ENCODE peak calls at places on chromosome 12, in nine cellular contexts. O is HuH-7; R is iPS-NIHi11; E is foreskin fibroblast; Y is adipocyte; F is mucosa of descending colon; B is activated CD4-positive, alpha-beta T cell treated with anti-CD3 and anti-CD28 coated beads for 1 hour; I is sigmoid colon; X is ovary. T is an unnamed sample.

GRCh38 chr12:123900898-123901376 is 71.7 kb downstream of the CCDC92 start:
- DNase-seq in O (no peak), R (peak), E (no peak), Y (peak), F (no peak), B (no peak), I (no peak), X (no peak), T (no peak)

GRCh38 chr12:88538250-88538649 is 42.0 kb downstream of the KITLG start:
- DNase-seq in O (no peak), R (no peak), E (peak), Y (peak), F (no peak), B (no peak), I (no peak), X (no peak), T (no peak)

GRCh38 chr12:26287666-26288408 is 92.5 kb downstream of the SSPN start:
- DNase-seq in O (no peak), R (no peak), E (no peak), Y (no peak), F (no peak), B (no peak), I (no peak), X (no peak), T (peak)

GRCh38 chr12:58416211-58416610 is 474.8 kb downstream of the ATP23 start:
- DNase-seq in O (no peak), R (no peak), E (peak), Y (peak), F (no peak), B (no peak), I (no peak), X (no peak), T (no peak)

GRCh38 chr12:52082988-52083637 is 3.6 kb downstream of the SMIM41 start:
- DNase-seq in O (peak), R (peak), E (peak), Y (peak), F (peak), B (peak), I (peak), X (peak), T (peak)

GRCh38 chr12:110316861-110317260 is 35.8 kb downstream of the ATP2A2 start:
- DNase-seq in O (no peak), R (no peak), E (peak), Y (peak), F (no peak), B (no peak), I (no peak), X (no peak), T (no peak)

GRCh38 chr12:108580531-108580930 is 17.4 kb downstream of the TMEM119 start:
- DNase-seq in O (no peak), R (no peak), E (no peak), Y (no peak), F (no peak), B (no peak), I (no peak), X (no peak), T (no peak)

GRCh38 chr12:102539651-102540553 is 59.5 kb upstream of the IGF1 start:
- DNase-seq in O (no peak), R (no peak), E (peak), Y (peak), F (no peak), B (no peak), I (no peak), X (no peak), T (no peak)